ENCODE peak calls at places on chromosomes 13 and 19, in five cellular contexts. One of them, this sample, is unnamed.

GRCh38 chr13:113002206-113002821 is 33.3 kb downstream of the MCF2L start:
- DNase-seq in cardiac muscle cell: peak
- DNase-seq in frontal cortex: no peak
- DNase-seq in naive thymus-derived CD8-positive, alpha-beta T cell: no peak
- DNase-seq in nephron progenitor cell: peak
- DNase-seq in this sample: no peak

GRCh38 chr13:27339299-27339698 is 68.7 kb downstream of the RASL11A start:
- DNase-seq in nephron progenitor cell: peak
- DNase-seq in cardiac muscle cell: peak
- DNase-seq in naive thymus-derived CD8-positive, alpha-beta T cell: peak
- DNase-seq in frontal cortex: no peak
- DNase-seq in this sample: peak

GRCh38 chr19:54136086-54136863 is 1.3 kb upstream of the CNOT3 start:
- DNase-seq in cardiac muscle cell: no peak
- DNase-seq in naive thymus-derived CD8-positive, alpha-beta T cell: no peak
- DNase-seq in frontal cortex: no peak
- DNase-seq in nephron progenitor cell: no peak
- DNase-seq in this sample: no peak

GRCh38 chr19:16899566-16900075 is 10.8 kb downstream of the F2RL3 start:
- DNase-seq in cardiac muscle cell: peak
- DNase-seq in naive thymus-derived CD8-positive, alpha-beta T cell: no peak
- DNase-seq in frontal cortex: no peak
- DNase-seq in nephron progenitor cell: peak
- DNase-seq in this sample: peak

GRCh38 chr19:5002143-5002542 is 33.2 kb downstream of the KDM4B start:
- DNase-seq in frontal cortex: no peak
- DNase-seq in cardiac muscle cell: no peak
- DNase-seq in naive thymus-derived CD8-positive, alpha-beta T cell: no peak
- DNase-seq in nephron progenitor cell: no peak
- DNase-seq in this sample: no peak

GRCh38 chr19:7730286-7731217 is 1.4 kb downstream of the CLEC4G start:
- DNase-seq in cardiac muscle cell: no peak
- DNase-seq in nephron progenitor cell: peak
- DNase-seq in naive thymus-derived CD8-positive, alpha-beta T cell: no peak
- DNase-seq in frontal cortex: no peak
- DNase-seq in this sample: no peak

GRCh38 chr19:46984077-46985010 is 35.3 kb upstream of the NPAS1 start:
- DNase-seq in cardiac muscle cell: peak
- DNase-seq in frontal cortex: no peak
- DNase-seq in nephron progenitor cell: no peak
- DNase-seq in naive thymus-derived CD8-positive, alpha-beta T cell: no peak
- DNase-seq in this sample: no peak

GRCh38 chr19:40216777-40217026 is 1.5 kb downstream of the TTC9B start:
- DNase-seq in naive thymus-derived CD8-positive, alpha-beta T cell: no peak
- DNase-seq in cardiac muscle cell: no peak
- DNase-seq in frontal cortex: no peak
- DNase-seq in nephron progenitor cell: no peak
- DNase-seq in this sample: no peak

GRCh38 chr19:3471954-3472655 is 8.2 kb downstream of the SMIM24 start:
- DNase-seq in naive thymus-derived CD8-positive, alpha-beta T cell: peak
- DNase-seq in cardiac muscle cell: peak
- DNase-seq in frontal cortex: no peak
- DNase-seq in nephron progenitor cell: peak
- DNase-seq in this sample: no peak

GRCh38 chr13:27006519-27007161 is 165.0 kb downstream of the USP12 start:
- DNase-seq in naive thymus-derived CD8-positive, alpha-beta T cell: no peak
- DNase-seq in nephron progenitor cell: no peak
- DNase-seq in cardiac muscle cell: peak
- DNase-seq in frontal cortex: no peak
- DNase-seq in this sample: no peak

GRCh38 chr19:3821156-3821555 is 35.0 kb upstream of the MATK start:
- DNase-seq in naive thymus-derived CD8-positive, alpha-beta T cell: no peak
- DNase-seq in nephron progenitor cell: no peak
- DNase-seq in frontal cortex: no peak
- DNase-seq in cardiac muscle cell: no peak
- DNase-seq in this sample: no peak